ENCODE peak calls at places on chromosomes 3 and 15, in six cellular contexts. Q is uterus, B is breast epithelium, S is right cardiac atrium, I is A673, K is AG04450. W is an unnamed sample.

GRCh38 chr3:36362216-36362615 is 18.1 kb upstream of the STAC start:
- DNase-seq in S (no peak), I (no peak), Q (no peak), B (no peak), K (no peak), W (no peak)

GRCh38 chr3:146895026-146895749 is 290.0 kb upstream of the PLSCR5 start:
- DNase-seq in Q (no peak), I (no peak), K (peak; percentile 1), B (no peak), S (no peak), W (no peak)

GRCh38 chr3:51962854-51963530 is 4.3 kb downstream of the PCBP4 start:
- DNase-seq in Q (no peak), I (no peak), S (no peak), B (no peak), K (no peak), W (no peak)

GRCh38 chr3:10933958-10934481 is 58.5 kb upstream of the SLC6A1 start:
- DNase-seq in S (peak; percentile 54), B (no peak), I (no peak), Q (no peak), K (peak; percentile 4), W (peak; percentile 53)

GRCh38 chr15:77436822-77437221 is 16.1 kb downstream of the HMG20A start:
- DNase-seq in K (no peak), S (no peak), Q (no peak), I (no peak), B (no peak), W (no peak)

GRCh38 chr15:50182233-50183013 is 427 bp downstream of the SLC27A2 start:
- DNase-seq in B (no peak), I (no peak), K (no peak), Q (no peak), S (no peak), W (peak; percentile 81)

GRCh38 chr3:154967090-154967489 is 113.0 kb upstream of the MME start:
- DNase-seq in I (no peak), Q (no peak), B (no peak), S (no peak), K (no peak), W (no peak)

GRCh38 chr3:176785207-176785606 is 412.1 kb downstream of the TBL1XR1 start:
- DNase-seq in K (no peak), B (no peak), S (no peak), Q (no peak), I (no peak), W (no peak)

GRCh38 chr3:146638718-146639117 is 33.6 kb upstream of the PLSCR5 start:
- DNase-seq in Q (no peak), I (peak; percentile 18), B (no peak), S (no peak), K (no peak), W (no peak)

GRCh38 chr3:110138966-110139555 is 801.7 kb upstream of the DPPA4 start:
- DNase-seq in B (no peak), I (no peak), K (no peak), S (no peak), Q (no peak), W (no peak)

GRCh38 chr15:70795311-70795665 is 31.9 kb upstream of the UACA start:
- DNase-seq in I (no peak), K (peak; percentile 87), S (no peak), Q (no peak), B (no peak), W (no peak)

GRCh38 chr3:8255771-8256170 is 245.9 kb upstream of the LMCD1 start:
- DNase-seq in I (peak; percentile 74), S (no peak), Q (no peak), B (no peak), K (no peak), W (no peak)

GRCh38 chr3:73614385-73614784 is 10.4 kb downstream of the PDZRN3 start:
- DNase-seq in B (peak; percentile 57), Q (peak; percentile 78), I (no peak), S (peak; percentile 25), K (no peak), W (no peak)

GRCh38 chr15:43370310-43370974 is 401 bp downstream of the ZSCAN29 start:
- DNase-seq in K (no peak), S (peak; percentile 29), B (no peak), Q (peak; percentile 20), I (peak; percentile 30), W (peak; percentile 80)

GRCh38 chr3:158683216-158683975 is 10.9 kb upstream of the LXN start:
- DNase-seq in S (no peak), I (no peak), B (no peak), Q (no peak), K (no peak), W (no peak)

GRCh38 chr3:128814514-128815317 is 64.7 kb upstream of the ACAD9 start:
- DNase-seq in B (no peak), S (peak; percentile 41), Q (no peak), K (no peak), I (no peak), W (no peak)

GRCh38 chr15:65824031-65824743 is 32.1 kb upstream of the DENND4A start:
- DNase-seq in S (peak; percentile 26), K (no peak), I (peak; percentile 67), Q (peak; percentile 48), B (no peak), W (no peak)

GRCh38 chr3:114809668-114810413 is 337.2 kb downstream of the ZBTB20 start:
- DNase-seq in I (no peak), S (no peak), K (peak; percentile 3), B (no peak), Q (no peak), W (no peak)

GRCh38 chr3:125401402-125401801 is 26.3 kb upstream of the ZNF148 start:
- DNase-seq in Q (no peak), S (no peak), K (peak; percentile 2), I (no peak), B (no peak), W (no peak)

GRCh38 chr3:122510878-122511481 is 3.8 kb downstream of the KPNA1 start:
- DNase-seq in Q (no peak), S (no peak), B (no peak), I (no peak), K (no peak), W (no peak)

GRCh38 chr3:136074546-136074945 is 109.0 kb downstream of the PPP2R3A start:
- DNase-seq in I (no peak), S (no peak), Q (no peak), K (no peak), B (no peak), W (no peak)

GRCh38 chr3:59192473-59192872 is 142.6 kb upstream of the CFAP20DC start:
- DNase-seq in Q (no peak), S (no peak), B (no peak), K (peak; percentile 51), I (no peak), W (no peak)

GRCh38 chr3:41974223-41974622 is 12.3 kb upstream of the ULK4 start:
- DNase-seq in Q (no peak), B (no peak), K (no peak), S (no peak), I (no peak), W (no peak)

GRCh38 chr15:71083349-71083748 is 31.9 kb upstream of the THSD4 start:
- DNase-seq in B (no peak), Q (peak; percentile 68), I (no peak), K (no peak), S (peak; percentile 56), W (no peak)

GRCh38 chr3:53109190-53109589 is 21.0 kb downstream of the RFT1 start:
- DNase-seq in S (no peak), I (no peak), K (peak; percentile 21), B (peak; percentile 59), Q (no peak), W (no peak)

GRCh38 chr3:179671709-179672337 is 19.0 kb downstream of the USP13 start:
- DNase-seq in K (no peak), S (peak; percentile 19), B (peak; percentile 33), Q (peak; percentile 46), I (peak; percentile 24), W (no peak)

GRCh38 chr3:168249539-168250414 is 154.1 kb upstream of the GOLIM4 start:
- DNase-seq in B (peak; percentile 40), K (peak; percentile 32), I (peak; percentile 71), S (peak; percentile 71), Q (peak; percentile 19), W (peak; percentile 90)

GRCh38 chr3:168249048-168249538 is 153.4 kb upstream of the GOLIM4 start:
- DNase-seq in I (peak; percentile 1), K (no peak), Q (no peak), S (no peak), B (no peak), W (no peak)

GRCh38 chr3:168251371-168251770 is 155.6 kb upstream of the GOLIM4 start:
- DNase-seq in I (no peak), B (no peak), Q (no peak), S (no peak), K (no peak), W (no peak)

GRCh38 chr3:168248383-168249047 is 152.8 kb upstream of the GOLIM4 start:
- DNase-seq in Q (no peak), I (peak; percentile 1), B (no peak), K (no peak), S (peak; percentile 34), W (peak; percentile 65)

GRCh38 chr3:168250415-168250861 is 154.7 kb upstream of the GOLIM4 start:
- DNase-seq in Q (no peak), B (no peak), S (no peak), I (no peak), K (no peak), W (no peak)
- H3K27ac ChIP-seq in Q (no peak overlapping the region), B (no peak overlapping the region), S (no peak overlapping the region), I (no peak overlapping the region), K (no peak overlapping the region), W (no peak overlapping the region)

GRCh38 chr3:156256256-156256655 is 135.9 kb downstream of the KCNAB1 start:
- DNase-seq in S (no peak), I (no peak), K (no peak), B (no peak), Q (no peak), W (no peak)
- H3K27ac ChIP-seq in S (no peak overlapping the region), I (no peak overlapping the region), K (no peak overlapping the region), B (no peak overlapping the region), Q (no peak overlapping the region), W (no peak overlapping the region)

DNA sequence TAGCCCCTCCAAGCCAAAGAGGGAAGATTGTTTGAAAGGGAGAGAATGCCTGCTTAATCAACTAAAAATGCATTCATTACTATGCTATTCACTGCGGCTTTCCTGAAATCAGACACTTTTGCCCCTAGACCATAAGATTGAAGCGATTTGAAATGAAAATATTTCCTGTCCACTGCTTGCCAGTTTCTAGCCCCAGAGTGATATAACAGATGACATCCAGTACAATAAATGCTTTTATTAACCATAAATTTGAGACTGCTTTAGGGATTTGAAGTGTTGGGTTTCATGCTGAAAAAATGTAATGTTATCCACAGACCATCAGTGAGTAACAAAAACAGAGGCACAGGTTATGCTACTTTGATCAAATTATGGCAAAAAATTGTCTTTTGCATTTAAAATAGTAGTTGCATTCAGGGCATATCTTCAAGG is 14.1 kb downstream of the IL17RD start:
- DNase-seq in B (no peak), S (no peak), I (peak; percentile 44), K (no peak), Q (no peak), W (no peak)
- H3K27ac ChIP-seq in B (peak overlapping the region; percentile 60), S (no peak overlapping the region), I (no peak overlapping the region), K (no peak overlapping the region), Q (peak overlapping the region; percentile 82), W (no peak overlapping the region)

DNA sequence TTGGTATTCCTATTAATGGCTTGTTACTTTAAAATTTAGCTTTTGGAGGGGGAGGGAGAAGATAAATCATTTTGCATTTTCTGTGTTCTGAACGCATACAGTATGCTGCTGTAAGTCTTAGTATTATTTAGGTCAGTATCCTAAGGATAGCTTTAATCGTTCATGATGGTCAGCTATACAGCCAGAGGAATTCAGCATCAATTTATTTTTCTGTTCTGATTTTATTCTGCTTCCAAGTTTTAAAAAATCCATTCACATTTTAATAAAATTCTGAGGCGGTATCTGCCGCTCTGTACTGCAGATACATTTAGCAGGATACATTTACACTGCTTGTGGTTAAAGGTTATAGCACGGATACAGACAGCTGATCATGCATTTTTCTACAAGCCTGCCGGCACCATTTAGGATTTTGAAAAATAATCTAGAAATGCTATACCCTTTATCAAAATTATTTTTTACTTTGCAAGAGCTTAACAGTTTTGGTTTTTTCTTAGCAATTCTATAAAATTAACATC is 17.8 kb downstream of the ZBTB38 start:
- DNase-seq in Q (no peak), S (no peak), K (no peak), B (no peak), I (no peak), W (no peak)
- H3K27ac ChIP-seq in Q (no peak overlapping the region), S (no peak overlapping the region), K (peak overlapping the region; percentile 83), B (peak overlapping the region; percentile 1), I (peak overlapping the region; percentile 73), W (no peak overlapping the region)